ENCODE peak calls at places on chromosomes 7 and 10, in four cellular contexts. E, X, C and T are unnamed samples.

GRCh38 chr7:105521731-105522458 is at the start of gene PUS7:
- DNase-seq in C (peak), E (peak), X (peak), T (peak)

GRCh38 chr10:3060481-3060889 is 6.9 kb upstream of the PFKP start:
- DNase-seq in X (no peak), E (no peak), C (no peak), T (no peak)

GRCh38 chr7:92834661-92835139 is 1.7 kb downstream of the CDK6 start:
- DNase-seq in E (no peak), X (no peak), C (peak), T (no peak)

GRCh38 chr10:102645388-102645740 is 1.1 kb downstream of the TRIM8 start:
- DNase-seq in E (no peak), C (peak), X (peak), T (peak)

GRCh38 chr7:147658392-147658791 is 932.2 kb upstream of the C7orf33 start:
- DNase-seq in E (no peak), C (no peak), X (no peak), T (no peak)

GRCh38 chr7:44713141-44713540 is 35.5 kb upstream of the ZMIZ2 start:
- DNase-seq in X (no peak), E (no peak), C (no peak), T (no peak)

GRCh38 chr7:1954366-1955004 is 278.3 kb downstream of the MAD1L1 start:
- DNase-seq in X (no peak), C (peak), E (no peak), T (no peak)

GRCh38 chr7:47501406-47501805 is 80.5 kb downstream of the TNS3 start:
- DNase-seq in X (no peak), C (no peak), E (no peak), T (no peak)

GRCh38 chr10:16674147-16674703 is 143.0 kb downstream of the RSU1 start:
- DNase-seq in E (no peak), C (no peak), X (no peak), T (no peak)

GRCh38 chr7:36396150-36396549 is 6.5 kb downstream of the ANLN start:
- DNase-seq in X (no peak), E (no peak), C (no peak), T (no peak)

GRCh38 chr7:110071219-110071618 is 1019.7 kb upstream of the LRRN3 start:
- DNase-seq in E (no peak), C (no peak), X (no peak), T (no peak)
- TF ChIP-seq NR3C1 in E (no peak), C (no peak), X (no peak), T (no peak)

GRCh38 chr10:73931767-73932624 is 21.1 kb downstream of the PLAU start:
- DNase-seq in E (peak), C (peak), X (peak), T (peak)
- TF ChIP-seq NR3C1 in E (no peak), C (no peak), X (no peak), T (no peak)

GRCh38 chr7:17593854-17594419 is 295.5 kb downstream of the AHR start:
- DNase-seq in X (no peak), E (no peak), C (no peak), T (no peak)

GRCh38 chr7:17601921-17602320 is 303.5 kb downstream of the AHR start:
- DNase-seq in X (no peak), C (no peak), E (no peak), T (no peak)

GRCh38 chr7:17598305-17598704 is 299.9 kb downstream of the AHR start:
- DNase-seq in X (no peak), C (no peak), E (no peak), T (no peak)

GRCh38 chr7:17599733-17600685 is 301.6 kb downstream of the AHR start:
- DNase-seq in C (no peak), X (peak), E (no peak), T (peak)

GRCh38 chr7:17598846-17599245 is 300.4 kb downstream of the AHR start:
- DNase-seq in C (no peak), E (no peak), X (no peak), T (no peak)
- TF ChIP-seq NR3C1 in C (no peak), E (no peak), X (no peak), T (no peak)

GRCh38 chr7:121484089-121484763 is 88.1 kb upstream of the FAM3C start:
- DNase-seq in E (no peak), C (no peak), X (no peak), T (no peak)

GRCh38 chr7:121489440-121489839 is 93.3 kb upstream of the FAM3C start:
- DNase-seq in C (no peak), E (no peak), X (no peak), T (no peak)

GRCh38 chr7:121486590-121486989 is 90.5 kb upstream of the FAM3C start:
- DNase-seq in X (no peak), C (no peak), E (no peak), T (no peak)

GRCh38 chr7:121488251-121488650 is 92.1 kb upstream of the FAM3C start:
- DNase-seq in X (no peak), C (no peak), E (no peak), T (no peak)

DNA sequence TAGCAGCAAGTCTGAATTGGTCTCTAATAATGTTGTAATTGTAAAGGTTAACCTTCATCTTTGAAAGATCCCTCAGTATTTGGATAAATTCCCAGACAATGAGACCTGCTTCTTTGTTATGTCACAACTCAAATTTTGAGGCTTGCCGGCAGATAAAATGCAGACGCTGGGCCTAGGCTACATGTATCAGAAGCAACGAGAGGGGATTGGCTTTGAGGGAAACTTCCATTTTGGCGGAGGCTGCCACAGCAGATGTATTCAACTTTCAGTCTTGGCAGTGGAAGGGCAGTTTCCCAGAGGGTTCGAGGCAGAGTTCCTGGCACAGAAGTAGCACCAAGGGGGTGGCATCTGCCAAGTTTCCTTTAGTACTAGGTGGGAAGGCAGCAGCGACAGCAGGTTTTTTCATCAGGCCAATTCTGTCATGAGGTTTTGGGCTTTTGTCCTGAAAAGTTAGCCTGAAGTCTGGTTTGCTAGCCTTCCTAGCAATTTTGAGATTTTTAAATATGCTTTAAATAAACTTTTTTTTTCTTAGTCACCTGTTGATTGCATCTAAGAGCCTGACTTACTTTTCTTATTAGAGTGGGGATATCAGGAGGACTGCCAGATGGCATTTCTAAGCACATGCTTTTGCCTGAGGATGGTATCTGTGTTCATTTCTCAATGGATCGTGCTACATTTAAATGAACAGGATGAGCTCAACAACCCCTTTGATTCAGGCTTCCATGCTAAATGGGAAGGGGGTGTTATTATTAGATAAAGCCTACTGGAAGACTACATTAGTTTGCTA is 89.5 kb upstream of the FAM3C start:
- DNase-seq in C (no peak), X (no peak), E (no peak), T (no peak)
- TF ChIP-seq NR3C1 in C (no peak), X (no peak), E (no peak), T (no peak)